ENCODE peak calls at places on chromosomes 12 and 14, in seven cellular contexts. Q is esophagus squamous epithelium; I is cardiac fibroblast; P is GM04504; D is NCI-H510A treated with DMSO at 0.1 percent for 48 hours; N is stimulated activated CD4-positive, alpha-beta T cell treated with anti-CD3 and anti-CD28 coated beads, Interleukin-4, amount 100 ng/mL, for 4 hours; T is NCI-H187 treated with DMSO at 0.1 percent for 48 hours. Y is an unnamed sample.

GRCh38 chr12:71746983-71747611 is 7.6 kb upstream of the RAB21 start:
- DNase-seq in Q (no peak), I (peak; percentile 81), P (peak; percentile 35), D (peak; percentile 89), N (peak; percentile 22), T (peak; percentile 9), Y (no peak)

GRCh38 chr14:59897757-59898383 is 22.1 kb upstream of the LRRC9 start:
- DNase-seq in Q (no peak), I (peak; percentile 41), P (no peak), D (peak; percentile 48), N (no peak), T (peak; percentile 18), Y (no peak)

GRCh38 chr12:22656376-22656775 is 31.4 kb downstream of the ETNK1 start:
- DNase-seq in Q (no peak), I (no peak), P (no peak), D (peak; percentile 11), N (no peak), T (no peak), Y (no peak)

GRCh38 chr14:70020350-70021170 is 141.3 kb downstream of the SMOC1 start:
- DNase-seq in Q (no peak), I (no peak), P (no peak), D (no peak), N (no peak), T (no peak), Y (no peak)

GRCh38 chr14:104895786-104896642 is 28.7 kb upstream of the PLD4 start:
- DNase-seq in Q (no peak), I (no peak), P (no peak), D (peak; percentile 94), N (no peak), T (peak; percentile 20), Y (peak; percentile 71)

GRCh38 chr12:120093592-120094355 is 22.8 kb downstream of the RAB35 start:
- DNase-seq in Q (no peak), I (no peak), P (no peak), D (peak; percentile 78), N (no peak), T (no peak), Y (no peak)

GRCh38 chr14:21680072-21680471 is 6.5 kb upstream of the OR4E1 start:
- DNase-seq in Q (no peak), I (peak; percentile 1), P (no peak), D (no peak), N (no peak), T (no peak), Y (no peak)

GRCh38 chr14:29442720-29443119 is 484.9 kb downstream of the PRKD1 start:
- DNase-seq in Q (no peak), I (peak; percentile 49), P (peak; percentile 21), D (no peak), N (no peak), T (no peak), Y (no peak)

GRCh38 chr14:31265701-31266398 is 58.3 kb upstream of the HECTD1 start:
- DNase-seq in Q (no peak), I (peak; percentile 63), P (no peak), D (no peak), N (no peak), T (no peak), Y (no peak)

GRCh38 chr12:99824900-99825562 is 159.7 kb downstream of the ANKS1B start:
- DNase-seq in Q (no peak), I (no peak), P (no peak), D (peak; percentile 8), N (no peak), T (no peak), Y (no peak)

GRCh38 chr12:112978163-112979081 is at the start of gene OAS2:
- DNase-seq in Q (peak; percentile 34), I (peak; percentile 86), P (peak; percentile 76), D (no peak), N (peak; percentile 55), T (no peak), Y (peak; percentile 80)

GRCh38 chr14:103427485-103428443 is 42.5 kb downstream of the MARK3 start:
- DNase-seq in Q (no peak), I (peak; percentile 90), P (peak; percentile 45), D (no peak), N (no peak), T (no peak), Y (no peak)

GRCh38 chr12:63937381-63938168 is 93.1 kb downstream of the SRGAP1 start:
- DNase-seq in Q (no peak), I (no peak), P (peak; percentile 30), D (no peak), N (no peak), T (no peak), Y (no peak)

GRCh38 chr14:38420045-38420444 is 164.2 kb upstream of the CLEC14A start:
- DNase-seq in Q (no peak), I (peak; percentile 35), P (no peak), D (no peak), N (no peak), T (no peak), Y (no peak)

GRCh38 chr12:91239497-91239896 is 56.9 kb upstream of the DCN start:
- DNase-seq in Q (no peak), I (peak; percentile 52), P (no peak), D (no peak), N (no peak), T (no peak), Y (no peak)

GRCh38 chr14:89025581-89026236 is 201.3 kb downstream of the TTC8 start:
- DNase-seq in Q (no peak), I (peak; percentile 56), P (peak; percentile 76), D (no peak), N (no peak), T (no peak), Y (no peak)

GRCh38 chr12:87376722-87377121 is 652.5 kb downstream of the C12orf50 start:
- DNase-seq in Q (no peak), I (no peak), P (no peak), D (no peak), N (no peak), T (no peak), Y (no peak)

GRCh38 chr12:119383206-119383605 is 48.7 kb downstream of the CCDC60 start:
- DNase-seq in Q (no peak), I (no peak), P (no peak), D (no peak), N (no peak), T (no peak), Y (no peak)

GRCh38 chr12:14239935-14240872 is 125.3 kb upstream of the ATF7IP start:
- DNase-seq in Q (no peak), I (no peak), P (no peak), D (no peak), N (no peak), T (no peak), Y (no peak)

GRCh38 chr14:77040995-77041744 is 12.7 kb upstream of the IRF2BPL start:
- DNase-seq in Q (no peak), I (no peak), P (no peak), D (peak; percentile 70), N (no peak), T (no peak), Y (no peak)

GRCh38 chr14:95054346-95055280 is 102.7 kb downstream of the DICER1 start:
- DNase-seq in Q (no peak), I (no peak), P (no peak), D (no peak), N (no peak), T (no peak), Y (peak; percentile 61)

GRCh38 chr12:132429932-132430643 is 59.9 kb upstream of the FBRSL1 start:
- DNase-seq in Q (no peak), I (peak; percentile 27), P (no peak), D (peak; percentile 73), N (peak; percentile 42), T (peak; percentile 83), Y (no peak)

GRCh38 chr14:101713641-101714349 is 47.7 kb upstream of the PPP2R5C start:
- DNase-seq in Q (no peak), I (no peak), P (no peak), D (no peak), N (no peak), T (no peak), Y (no peak)

GRCh38 chr14:44625098-44625497 is 118.0 kb upstream of the FSCB start:
- DNase-seq in Q (no peak), I (no peak), P (no peak), D (no peak), N (no peak), T (no peak), Y (no peak)

GRCh38 chr14:99581371-99581770 is 22.6 kb downstream of the CCDC85C start:
- DNase-seq in Q (no peak), I (no peak), P (no peak), D (no peak), N (no peak), T (no peak), Y (no peak)

GRCh38 chr12:71475280-71475679 is 35.7 kb downstream of the LGR5 start:
- DNase-seq in Q (no peak), I (peak; percentile 78), P (peak; percentile 26), D (peak; percentile 7), N (no peak), T (no peak), Y (no peak)

GRCh38 chr14:68285421-68286179 is 466.0 kb downstream of the RAD51B start:
- DNase-seq in Q (no peak), I (no peak), P (no peak), D (no peak), N (peak; percentile 39), T (no peak), Y (no peak)

GRCh38 chr14:56751471-56751870 is 58.8 kb downstream of the OTX2 start:
- DNase-seq in Q (no peak), I (no peak), P (no peak), D (no peak), N (no peak), T (no peak), Y (no peak)

GRCh38 chr14:68589447-68590232 is 203.2 kb downstream of the ZFP36L1 start:
- DNase-seq in Q (no peak), I (peak; percentile 97), P (peak; percentile 82), D (no peak), N (no peak), T (no peak), Y (no peak)

GRCh38 chr14:80930095-80930494 is 11.4 kb downstream of the CEP128 start:
- DNase-seq in Q (no peak), I (no peak), P (no peak), D (no peak), N (no peak), T (no peak), Y (no peak)

GRCh38 chr12:38156497-38157245 is 159.9 kb upstream of the ALG10B start:
- DNase-seq in Q (no peak), I (no peak), P (no peak), D (no peak), N (no peak), T (no peak), Y (no peak)

GRCh38 chr12:48973992-48974673 is 2.6 kb upstream of the WNT10B start:
- DNase-seq in Q (no peak), I (peak; percentile 73), P (no peak), D (no peak), N (peak; percentile 34), T (no peak), Y (no peak)

GRCh38 chr12:27012239-27012981 is 1.8 kb downstream of the TM7SF3 start:
- DNase-seq in Q (no peak), I (peak; percentile 26), P (no peak), D (peak; percentile 25), N (no peak), T (no peak), Y (no peak)

GRCh38 chr14:23441076-23441475 is 5.6 kb upstream of the MYH7 start:
- DNase-seq in Q (no peak), I (peak; percentile 35), P (no peak), D (no peak), N (no peak), T (no peak), Y (no peak)

GRCh38 chr14:95256011-95256775 is 63.5 kb downstream of the CLMN start:
- DNase-seq in Q (no peak), I (no peak), P (no peak), D (peak; percentile 73), N (no peak), T (peak; percentile 97), Y (peak; percentile 65)

Y was measured in coronary artery.